ENCODE peak calls at places on chromosome 21, in nine cellular contexts. E is H1, M is HCT116, P is NB4, H is A549, J is WTC11, Y is GM12878, D is K562, Q is HepG2. R is an unnamed sample.
A peak's percentile ranks its signal among the peaks of the same experiment; 100 is the strongest.

GRCh38 chr21:26550357-26550756 is 22.7 kb downstream of the CYYR1 start:
- DNase-seq in J (no peak), H (no peak), M (no peak), D (no peak), Y (no peak), E (no peak), Q (no peak), P (no peak), R (no peak)

GRCh38 chr21:27423073-27423472 is 456.2 kb upstream of the ADAMTS5 start:
- DNase-seq in M (no peak), H (no peak), E (no peak), D (no peak), P (no peak), J (no peak), Q (no peak), Y (no peak), R (no peak)

GRCh38 chr21:27362249-27362648 is 395.4 kb upstream of the ADAMTS5 start:
- DNase-seq in E (no peak), D (no peak), H (no peak), Q (no peak), J (no peak), M (no peak), P (peak; percentile 2), Y (no peak), R (peak; percentile 23)

GRCh38 chr21:19864456-19864855 is 1133.8 kb upstream of the NCAM2 start:
- DNase-seq in J (no peak), Y (no peak), M (no peak), H (no peak), E (no peak), P (no peak), Q (no peak), D (no peak), R (no peak)

GRCh38 chr21:33684923-33685560 is 42.7 kb downstream of the ITSN1 start:
- DNase-seq in M (no peak), Y (no peak), E (no peak), J (no peak), Q (peak; percentile 19), H (no peak), D (no peak), P (no peak), R (peak; percentile 79)

GRCh38 chr21:20538039-20538658 is 460.1 kb upstream of the NCAM2 start:
- DNase-seq in Q (no peak), H (no peak), Y (no peak), M (no peak), J (no peak), D (no peak), E (no peak), P (no peak), R (no peak)

GRCh38 chr21:24852610-24853195 is 754.6 kb downstream of the MRPL39 start:
- DNase-seq in H (no peak), M (no peak), E (no peak), Q (no peak), J (no peak), Y (no peak), P (no peak), D (no peak), R (no peak)

GRCh38 chr21:16194851-16195251 is 465.1 kb downstream of the USP25 start:
- DNase-seq in E (no peak), D (no peak), M (no peak), Y (no peak), H (no peak), Q (peak; percentile 17), P (no peak), J (no peak), R (peak; percentile 76)

GRCh38 chr21:37370152-37371040 is 3.8 kb downstream of the DYRK1A start:
- DNase-seq in D (peak; percentile 27), J (no peak), Y (no peak), M (no peak), E (no peak), H (no peak), Q (no peak), P (peak; percentile 80), R (peak; percentile 89)

GRCh38 chr21:33569986-33570385 is 18.5 kb downstream of the DONSON start:
- DNase-seq in Q (no peak), E (no peak), H (no peak), M (no peak), P (no peak), J (no peak), Y (no peak), D (no peak), R (no peak)

GRCh38 chr21:37564341-37564923 is 197.9 kb downstream of the DYRK1A start:
- DNase-seq in Y (peak; percentile 58), J (peak; percentile 37), H (peak; percentile 68), Q (peak; percentile 60), P (peak; percentile 98), M (peak; percentile 98), D (peak; percentile 73), E (peak; percentile 68), R (peak; percentile 98)

GRCh38 chr21:36892201-36892600 is 74.3 kb downstream of the HLCS start:
- DNase-seq in Q (no peak), J (no peak), H (no peak), D (no peak), Y (no peak), M (no peak), E (no peak), P (no peak), R (no peak)

GRCh38 chr21:18144341-18144740 is 100.3 kb upstream of the CHODL start:
- DNase-seq in M (no peak), E (no peak), H (no peak), Q (no peak), P (no peak), J (no peak), D (no peak), Y (no peak), R (no peak)

GRCh38 chr21:33473344-33473743 is 6.4 kb downstream of the TMEM50B start:
- DNase-seq in H (no peak), D (no peak), M (no peak), P (no peak), Q (no peak), E (no peak), J (no peak), Y (no peak), R (no peak)

GRCh38 chr21:21816778-21817177 is 818.6 kb downstream of the NCAM2 start:
- DNase-seq in Y (no peak), Q (no peak), D (no peak), P (no peak), J (no peak), M (no peak), H (no peak), E (no peak), R (no peak)

GRCh38 chr21:21813295-21813694 is 815.1 kb downstream of the NCAM2 start:
- DNase-seq in D (no peak), E (no peak), Q (no peak), P (no peak), H (no peak), J (no peak), M (no peak), Y (no peak), R (no peak)

GRCh38 chr21:21813934-21814333 is 815.7 kb downstream of the NCAM2 start:
- DNase-seq in E (no peak), P (no peak), H (no peak), Q (no peak), M (no peak), J (no peak), Y (no peak), D (no peak), R (no peak)

GRCh38 chr21:21818898-21819297 is 820.7 kb downstream of the NCAM2 start:
- DNase-seq in Y (no peak), J (no peak), P (no peak), D (no peak), Q (no peak), H (no peak), E (no peak), M (no peak), R (no peak)
- TF ChIP-seq MAX in Y (no peak), J (no peak), P (no peak), D (no peak), Q (no peak), H (no peak), E (no peak), M (no peak), R (no peak)

GRCh38 chr21:44425307-44425894 is 29.9 kb upstream of the LRRC3 start:
- DNase-seq in Q (no peak), E (no peak), Y (no peak), P (no peak), M (peak; percentile 73), J (peak; percentile 12), D (no peak), H (no peak), R (no peak)
- TF ChIP-seq MAX in Q (no peak), E (no peak), Y (no peak), P (no peak), M (no peak), J (no peak), D (no peak), H (peak; percentile 24), R (no peak)

GRCh38 chr21:42063206-42063577 is 7.9 kb upstream of the UMODL1 start:
- DNase-seq in D (no peak), M (no peak), Q (no peak), P (peak; percentile 71), J (no peak), E (no peak), Y (peak; percentile 36), H (no peak), R (no peak)

GRCh38 chr21:42061195-42061865 is 9.8 kb upstream of the UMODL1 start:
- DNase-seq in M (no peak), D (no peak), P (peak; percentile 94), H (no peak), E (no peak), J (no peak), Q (no peak), Y (peak; percentile 81), R (no peak)

GRCh38 chr21:42061866-42062542 is 9.1 kb upstream of the UMODL1 start:
- DNase-seq in P (no peak), D (no peak), Q (no peak), H (no peak), M (no peak), Y (no peak), E (no peak), J (no peak), R (no peak)

GRCh38 chr21:42063578-42064521 is 7.3 kb upstream of the UMODL1 start:
- DNase-seq in E (no peak), H (no peak), P (peak; percentile 87), D (no peak), J (no peak), Y (peak; percentile 63), M (no peak), Q (no peak), R (no peak)

DNA sequence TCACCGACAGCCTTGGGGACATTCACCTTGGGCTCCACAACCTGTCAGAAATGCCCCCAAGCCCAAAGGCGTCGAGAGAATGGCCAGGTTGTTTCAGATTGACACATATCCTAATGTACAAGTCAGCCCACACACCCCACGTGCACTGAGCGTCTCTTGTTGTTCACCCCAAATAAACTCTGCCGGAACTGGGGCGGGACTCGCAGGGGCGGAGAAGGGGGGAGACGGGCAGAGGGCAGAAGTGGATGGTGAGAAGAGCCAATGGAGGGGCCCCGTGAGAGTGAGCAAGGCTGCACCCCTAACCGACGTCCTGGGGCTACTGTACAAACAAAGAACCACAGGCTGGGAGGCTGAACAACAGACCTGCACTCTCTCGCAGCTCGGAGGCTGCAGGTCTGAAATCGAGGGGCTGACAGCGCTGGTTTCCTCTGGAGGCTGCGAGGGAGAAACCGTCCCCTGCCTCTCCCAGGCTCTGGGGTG is 8.5 kb upstream of the UMODL1 start:
- DNase-seq in M (no peak), P (peak; percentile 93), E (no peak), H (no peak), Y (peak; percentile 82), Q (no peak), D (no peak), J (no peak), R (no peak)
- TF ChIP-seq MAX in M (no peak), P (no peak), E (no peak), H (no peak), Y (peak; percentile 95), Q (no peak), D (no peak), J (no peak), R (no peak)

GRCh38 chr21:39238275-39238674 is 55.0 kb upstream of the PSMG1 start:
- DNase-seq in H (no peak), E (no peak), D (no peak), Q (no peak), Y (no peak), M (no peak), P (no peak), J (no peak), R (no peak)
- TF ChIP-seq MAX in H (no peak), E (no peak), D (no peak), Q (no peak), Y (no peak), M (no peak), P (no peak), J (no peak), R (no peak)

R was measured in endothelial cell of umbilical vein.